ENCODE peak calls at places on chromosome 3, in four cellular contexts. M is HepG2, I is IMR-90, E is HCT116. F is an unnamed sample.
A peak's percentile ranks its signal among the peaks of the same experiment; 100 is the strongest.

GRCh38 chr3:81761904-81762565 is 590 bp upstream of the GBE1 start:
- DNase-seq in M (no peak), I (no peak), E (no peak), F (no peak)

GRCh38 chr3:157416347-157417087 is 20.1 kb upstream of the PTX3 start:
- DNase-seq in M (no peak), E (no peak), I (no peak), F (no peak)

GRCh38 chr3:188948658-188949400 is 222.9 kb upstream of the TPRG1 start:
- DNase-seq in M (peak; percentile 48), E (peak; percentile 67), I (peak; percentile 96), F (peak; percentile 20)

GRCh38 chr3:158792709-158793108 is 9.1 kb upstream of the MFSD1 start:
- DNase-seq in M (no peak), I (peak; percentile 95), E (no peak), F (peak; percentile 83)

GRCh38 chr3:172087827-172088580 is 48.6 kb downstream of the FNDC3B start:
- DNase-seq in I (no peak), E (no peak), M (no peak), F (no peak)

GRCh38 chr3:52434080-52434479 is 10.8 kb downstream of the SEMA3G start:
- DNase-seq in I (no peak), E (no peak), M (no peak), F (no peak)

GRCh38 chr3:4474683-4475490 is 7.8 kb upstream of the SUMF1 start:
- DNase-seq in M (no peak), E (no peak), I (peak; percentile 69), F (peak; percentile 16)

GRCh38 chr3:31565288-31565687 is 32.6 kb downstream of the STT3B start:
- DNase-seq in M (no peak), I (no peak), E (no peak), F (no peak)

GRCh38 chr3:149726716-149727407 is 25.4 kb downstream of the COMMD2 start:
- DNase-seq in I (peak; percentile 10), E (no peak), M (no peak), F (no peak)

GRCh38 chr3:125032100-125032643 is 23.6 kb downstream of the HEG1 start:
- DNase-seq in E (no peak), M (peak; percentile 70), I (no peak), F (no peak)

GRCh38 chr3:163071684-163072083 is 1575.1 kb downstream of the OTOL1 start:
- DNase-seq in M (no peak), I (no peak), E (no peak), F (no peak)

GRCh38 chr3:186354100-186354499 is 7.9 kb downstream of the DGKG start:
- DNase-seq in E (no peak), M (peak; percentile 82), I (no peak), F (no peak)

GRCh38 chr3:150761831-150762661 is 923 bp downstream of the SIAH2 start:
- DNase-seq in M (peak; percentile 36), I (peak; percentile 56), E (no peak), F (peak; percentile 78)

GRCh38 chr3:52136513-52136912 is 17.7 kb downstream of the POC1A start:
- DNase-seq in I (no peak), E (no peak), M (no peak), F (no peak)

GRCh38 chr3:39433642-39434041 is 27.1 kb downstream of the RPSA start:
- DNase-seq in I (peak; percentile 67), M (no peak), E (no peak), F (no peak)

GRCh38 chr3:61936344-61936937 is 375.1 kb downstream of the PTPRG start:
- DNase-seq in I (peak; percentile 15), E (no peak), M (peak; percentile 6), F (peak; percentile 1)
- TF ChIP-seq CEBPB in I (no peak), E (no peak), M (no peak), F (no peak)

DNA sequence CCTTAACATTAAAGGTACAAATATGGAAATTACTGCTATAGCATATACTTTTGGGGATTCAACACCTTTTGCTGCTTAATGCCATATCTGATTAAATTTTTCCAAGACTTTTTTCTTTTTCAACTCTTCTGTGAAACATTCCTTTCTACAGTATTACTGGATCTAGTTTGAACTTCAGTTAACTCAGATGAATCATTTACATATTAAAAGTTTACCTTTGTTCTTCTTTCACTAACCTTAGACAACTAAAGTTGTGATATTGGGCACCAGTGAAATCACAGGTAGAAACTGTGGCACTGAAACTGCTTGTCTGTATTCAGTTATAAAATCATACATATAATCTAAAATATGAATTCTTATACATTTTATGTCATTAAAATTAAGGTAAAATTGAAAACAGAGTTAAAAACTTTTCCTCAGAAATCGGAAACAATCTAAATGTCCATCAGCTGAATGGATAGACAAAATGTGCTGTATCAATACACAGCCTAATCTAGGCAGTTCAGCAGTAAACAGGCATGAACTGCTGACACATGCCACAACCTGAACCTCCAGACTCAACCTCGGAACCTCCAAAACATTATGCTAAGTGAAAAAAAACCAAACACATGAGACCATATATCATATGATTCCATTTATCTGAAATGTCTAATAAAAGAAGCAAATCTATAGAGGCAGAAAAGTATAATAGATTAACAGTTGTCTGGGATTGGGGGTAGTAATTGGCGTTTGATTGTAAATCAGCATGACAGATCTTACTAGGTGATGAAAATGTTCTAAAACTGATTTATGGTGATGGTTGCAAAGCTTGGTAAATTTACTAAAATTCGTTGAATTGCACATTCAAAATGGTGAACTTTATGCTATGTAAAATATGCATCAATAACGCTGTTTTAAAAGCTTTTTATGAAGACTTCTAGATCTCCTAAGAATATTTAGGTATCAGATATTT is 50.0 kb downstream of the PPARG start:
- DNase-seq in E (no peak), I (no peak), M (no peak), F (no peak)
- TF ChIP-seq CEBPB in E (no peak), I (no peak), M (no peak), F (no peak)

DNA sequence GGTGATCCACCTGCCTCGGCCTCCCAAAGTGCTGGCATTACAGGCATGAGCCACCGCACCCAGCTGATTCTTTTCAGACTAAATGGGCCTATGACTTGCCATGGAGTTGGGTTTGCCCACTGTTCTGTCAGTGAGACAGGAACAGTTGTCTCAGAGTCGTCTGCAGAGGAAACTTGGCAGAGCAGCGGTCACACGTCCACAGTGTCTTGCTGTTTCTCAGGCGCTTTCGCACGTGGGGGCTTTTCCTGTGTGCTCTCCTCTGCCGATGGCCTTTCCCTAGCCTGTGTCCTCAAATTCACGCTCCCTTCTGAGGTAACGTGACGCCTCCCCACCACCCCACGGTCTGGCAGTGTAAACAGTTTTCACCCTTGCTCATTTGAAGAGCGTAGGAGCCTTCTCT is 11.3 kb downstream of the TMEM44 start:
- DNase-seq in M (no peak), E (no peak), I (no peak), F (no peak)
- TF ChIP-seq CEBPB in M (no peak), E (no peak), I (no peak), F (no peak)

GRCh38 chr3:100613721-100614390 is 4.5 kb downstream of the ADGRG7 start:
- DNase-seq in M (peak; percentile 83), I (no peak), E (no peak), F (no peak)
- TF ChIP-seq CEBPB in M (no peak), I (no peak), E (no peak), F (no peak)

DNA sequence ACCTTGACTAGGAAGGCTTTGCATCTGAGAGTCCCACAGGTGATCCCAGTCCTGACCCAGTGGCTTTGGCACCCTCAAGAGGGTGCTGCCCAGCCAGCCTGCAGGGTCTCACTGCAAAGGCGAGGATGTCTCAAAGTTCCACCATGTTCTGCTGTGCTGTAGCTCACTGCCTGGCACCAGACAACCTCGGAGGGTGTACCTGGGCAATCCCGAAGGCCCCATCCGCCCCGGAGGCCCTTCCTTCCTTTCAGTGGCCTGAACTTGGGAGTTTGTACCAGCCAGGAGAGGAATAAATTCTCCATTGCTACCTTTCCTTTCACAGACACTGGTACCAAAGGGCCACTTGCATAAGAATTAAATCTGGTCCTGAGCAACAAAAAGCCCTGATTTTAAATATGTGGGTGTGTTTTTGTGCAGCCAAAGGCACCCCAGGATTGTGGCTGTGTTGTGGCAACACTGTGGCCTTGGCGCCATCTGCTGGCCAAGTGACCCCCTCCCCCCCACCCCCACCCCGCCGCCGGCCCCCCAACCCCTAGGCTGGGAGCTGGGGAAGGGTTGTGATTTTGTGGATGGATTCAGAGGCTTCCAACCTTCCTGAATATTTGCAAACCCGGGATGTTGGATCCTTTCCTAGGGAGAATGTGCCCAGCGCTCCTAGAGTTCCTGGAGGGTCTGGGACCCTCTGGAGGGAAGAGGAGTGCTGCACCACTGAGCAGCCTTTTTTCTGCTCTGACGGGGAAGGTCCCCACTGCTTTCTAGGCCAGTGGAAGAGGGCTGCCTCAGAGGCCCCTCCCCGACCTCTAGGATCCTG is 9.7 kb upstream of the PTPN23 start:
- DNase-seq in M (no peak), E (no peak), I (no peak), F (peak; percentile 30)
- TF ChIP-seq CEBPB in M (no peak), E (no peak), I (no peak), F (no peak)

GRCh38 chr3:60919296-60919695 is 332.0 kb downstream of the FHIT start:
- DNase-seq in E (no peak), I (no peak), M (no peak), F (no peak)

GRCh38 chr3:60920519-60920918 is 330.7 kb downstream of the FHIT start:
- DNase-seq in M (no peak), I (no peak), E (no peak), F (no peak)

GRCh38 chr3:60913474-60913873 is 337.8 kb downstream of the FHIT start:
- DNase-seq in I (no peak), M (no peak), E (no peak), F (no peak)

GRCh38 chr3:60912876-60913275 is 338.4 kb downstream of the FHIT start:
- DNase-seq in I (no peak), E (no peak), M (no peak), F (peak; percentile 22)

GRCh38 chr3:60917136-60917535 is 334.1 kb downstream of the FHIT start:
- DNase-seq in E (no peak), M (no peak), I (no peak), F (no peak)
- TF ChIP-seq CEBPB in E (no peak), M (no peak), I (no peak), F (no peak)

GRCh38 chr3:28228623-28229022 is 12.8 kb upstream of the CMC1 start:
- DNase-seq in I (no peak), M (no peak), E (no peak), F (no peak)
- TF ChIP-seq CEBPB in I (no peak), M (no peak), E (no peak), F (no peak)

GRCh38 chr3:197124713-197125112 is 95.1 kb upstream of the MELTF start:
- DNase-seq in I (peak; percentile 11), E (no peak), M (no peak), F (no peak)
- TF ChIP-seq CEBPB in I (peak; percentile 21), E (no peak), M (no peak), F (no peak)

GRCh38 chr3:49719214-49719884 is at the start of gene AMIGO3:
- DNase-seq in I (peak; percentile 86), M (no peak), E (peak; percentile 61), F (peak; percentile 96)
- TF ChIP-seq CEBPB in I (no peak), M (no peak), E (no peak), F (no peak)

DNA sequence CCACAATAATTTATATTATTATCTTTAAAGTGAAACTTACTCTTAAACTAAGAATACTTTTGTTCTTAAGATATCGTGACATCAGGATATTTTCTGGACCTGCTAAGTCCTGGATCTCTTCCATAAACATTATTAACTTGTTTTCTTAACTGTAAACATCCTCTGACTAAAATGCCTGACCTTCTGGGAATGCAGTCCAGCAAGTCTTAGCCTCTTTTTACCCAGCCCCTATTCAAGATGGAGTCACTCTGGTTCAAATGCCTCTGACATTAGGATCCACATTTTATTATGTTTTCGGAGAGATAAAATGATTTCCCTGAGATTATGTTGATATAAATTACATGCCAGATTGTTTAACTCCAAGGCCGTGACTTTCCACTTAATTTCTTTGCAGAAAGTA is 37.6 kb downstream of the OSTN start:
- DNase-seq in E (no peak), M (no peak), I (peak; percentile 84), F (no peak)
- TF ChIP-seq CEBPB in E (no peak), M (no peak), I (no peak), F (no peak)